ENCODE peak calls at places on chromosomes 3 and 15, in five cellular contexts. A is AG04450, C is tibial nerve, G is sigmoid colon, F is heart left ventricle. Y is an unnamed sample.

GRCh38 chr3:122315619-122316018 is 9.4 kb upstream of the CSTA start:
- DNase-seq in A (no peak), C (no peak), G (no peak), F (no peak), Y (no peak)

GRCh38 chr15:25762015-25762662 is 101.0 kb downstream of the ATP10A start:
- DNase-seq in A (no peak), C (no peak), G (no peak), F (no peak), Y (no peak)

GRCh38 chr3:48990636-48991421 is 788 bp downstream of the P4HTM start:
- DNase-seq in A (no peak), C (no peak), G (no peak), F (no peak), Y (no peak)

GRCh38 chr15:29687204-29687768 is 135.0 kb downstream of the TJP1 start:
- DNase-seq in A (no peak), C (no peak), G (no peak), F (no peak), Y (peak)

GRCh38 chr15:69568621-69569020 is 116.0 kb downstream of the RPLP1 start:
- DNase-seq in A (peak), C (peak), G (no peak), F (no peak), Y (no peak)

GRCh38 chr3:173135059-173135458 is 6.0 kb downstream of the SPATA16 start:
- DNase-seq in A (no peak), C (no peak), G (no peak), F (no peak), Y (no peak)

GRCh38 chr3:42351221-42351620 is 59.2 kb downstream of the LYZL4 start:
- DNase-seq in A (no peak), C (peak), G (no peak), F (no peak), Y (no peak)

GRCh38 chr3:157574580-157574979 is 71.4 kb upstream of the VEPH1 start:
- DNase-seq in A (no peak), C (no peak), G (no peak), F (no peak), Y (no peak)

GRCh38 chr3:31219131-31219843 is 313.4 kb upstream of the STT3B start:
- DNase-seq in A (no peak), C (no peak), G (no peak), F (no peak), Y (no peak)

GRCh38 chr15:90838066-90838465 is 30.3 kb upstream of the FURIN start:
- DNase-seq in A (no peak), C (no peak), G (no peak), F (no peak), Y (no peak)

GRCh38 chr3:158379517-158379916 is 191.5 kb upstream of the MLF1 start:
- DNase-seq in A (no peak), C (no peak), G (no peak), F (no peak), Y (no peak)

GRCh38 chr3:128547368-128547987 is 54.5 kb upstream of the GATA2 start:
- DNase-seq in A (no peak), C (no peak), G (no peak), F (no peak), Y (no peak)

GRCh38 chr15:96549136-96549535 is 218.6 kb downstream of the NR2F2 start:
- DNase-seq in A (no peak), C (no peak), G (no peak), F (no peak), Y (no peak)

GRCh38 chr3:10344147-10344943 is 23.4 kb upstream of the SEC13 start:
- DNase-seq in A (no peak), C (peak), G (no peak), F (no peak), Y (no peak)

GRCh38 chr3:47429476-47430270 is 46.1 kb downstream of the SCAP start:
- DNase-seq in A (no peak), C (no peak), G (no peak), F (no peak), Y (no peak)

GRCh38 chr3:51966941-51967383 is 292 bp downstream of the PCBP4 start:
- DNase-seq in A (no peak), C (no peak), G (no peak), F (no peak), Y (no peak)

GRCh38 chr3:112405845-112406244 is 72.9 kb downstream of the CD200 start:
- DNase-seq in A (no peak), C (no peak), G (no peak), F (no peak), Y (no peak)

GRCh38 chr3:174857301-174857700 is 1.8 kb upstream of the NAALADL2 start:
- DNase-seq in A (no peak), C (no peak), G (no peak), F (no peak), Y (no peak)

GRCh38 chr15:64443016-64443415 is 17.4 kb upstream of the ZNF609 start:
- DNase-seq in A (no peak), C (no peak), G (no peak), F (no peak), Y (no peak)

GRCh38 chr15:64441852-64442251 is 18.5 kb upstream of the ZNF609 start:
- DNase-seq in A (no peak), C (no peak), G (no peak), F (no peak), Y (no peak)

GRCh38 chr15:64447536-64448315 is 12.7 kb upstream of the ZNF609 start:
- DNase-seq in A (no peak), C (no peak), G (no peak), F (no peak), Y (no peak)

GRCh38 chr15:64443747-64444621 is 16.4 kb upstream of the ZNF609 start:
- DNase-seq in A (peak), C (no peak), G (peak), F (no peak), Y (no peak)

DNA sequence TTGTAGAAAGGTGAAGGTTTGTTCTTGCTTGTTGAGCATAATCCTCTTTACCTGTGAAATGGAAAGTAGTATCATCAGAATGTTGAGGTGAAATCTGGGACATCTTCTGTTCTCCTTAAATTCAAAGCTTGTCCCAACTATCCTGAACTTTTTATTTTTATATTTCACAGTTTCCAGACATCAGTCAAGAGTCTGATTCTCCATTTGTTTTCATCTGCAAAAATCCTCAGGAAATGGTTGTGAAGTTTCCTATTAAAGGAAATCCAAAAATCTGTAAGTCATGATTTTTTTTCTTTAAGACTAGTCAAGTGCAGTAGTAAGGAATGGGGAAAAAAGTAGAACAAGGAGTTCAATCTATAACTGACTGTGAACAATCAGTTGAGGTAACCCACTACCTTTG is 15.5 kb upstream of the ZNF609 start:
- DNase-seq in A (no peak), C (no peak), G (no peak), F (no peak), Y (no peak)
- H3K4me3 ChIP-seq in A (no peak), C (no peak), G (no peak), F (no peak), Y (no peak)

DNA sequence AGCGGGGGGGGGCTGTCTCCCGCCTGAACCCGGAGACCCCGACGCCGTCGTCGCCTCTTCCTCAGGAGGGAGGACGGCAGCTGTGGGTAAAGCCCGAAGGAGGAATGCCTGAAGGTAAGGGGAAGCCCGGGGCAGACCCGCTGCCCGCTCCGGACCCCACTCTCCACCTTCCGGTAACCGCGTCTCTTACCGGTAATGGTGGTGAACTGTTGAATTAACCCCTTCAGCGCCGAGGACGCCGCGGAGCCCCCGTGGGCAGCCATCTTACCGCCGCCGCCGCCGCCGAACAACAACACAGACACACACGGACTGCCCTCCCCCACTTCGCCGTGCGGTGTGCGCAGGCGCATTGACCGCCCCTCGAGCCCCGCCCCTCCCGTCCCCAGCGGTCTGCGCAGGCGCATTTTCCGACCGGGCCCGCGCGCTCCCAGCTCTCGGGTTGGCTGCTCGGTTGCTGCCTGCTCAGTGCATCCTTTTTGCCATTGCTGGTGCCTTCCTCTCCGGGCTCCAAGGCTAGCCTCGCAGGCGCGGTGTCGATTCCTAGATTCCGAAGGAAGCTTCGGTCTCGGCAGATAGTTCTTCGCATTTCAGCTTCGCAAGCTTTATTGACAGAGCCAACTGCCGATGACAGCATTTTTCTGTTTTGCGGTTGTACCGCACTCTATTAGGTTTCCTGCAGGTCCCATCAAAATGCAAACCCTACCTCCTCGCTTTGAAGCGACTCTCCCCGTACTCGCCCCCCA is at the start of gene UBXN7:
- DNase-seq in A (peak), C (peak), G (peak), F (peak), Y (peak)
- H3K4me3 ChIP-seq in A (peak), C (peak), G (peak), F (peak), Y (peak)

DNA sequence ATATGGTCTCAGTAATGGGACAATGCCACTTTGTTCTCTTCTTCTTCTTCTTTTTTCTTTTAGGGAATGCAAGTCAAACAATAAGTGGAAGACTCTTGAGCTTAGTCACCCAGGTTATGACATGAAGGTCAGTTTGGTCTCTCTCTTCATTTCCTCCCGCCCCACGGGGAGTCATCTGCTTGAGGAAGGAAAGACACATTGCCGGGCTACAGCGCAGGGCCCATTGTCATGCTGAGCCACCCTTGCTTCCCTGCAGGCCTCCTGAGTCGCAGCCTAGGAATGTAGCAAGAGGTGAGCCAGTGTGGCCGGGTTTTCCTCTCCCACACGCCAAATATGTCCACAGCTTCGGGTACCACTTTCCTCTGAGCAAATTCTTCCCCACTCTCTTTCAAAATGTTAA is 47.6 kb downstream of the RAP2B start:
- DNase-seq in A (no peak), C (no peak), G (no peak), F (no peak), Y (peak)
- H3K4me3 ChIP-seq in A (no peak), C (no peak), G (no peak), F (no peak), Y (no peak)

GRCh38 chr3:191500892-191501291 is 39.9 kb downstream of the PYDC2 start:
- DNase-seq in A (no peak), C (no peak), G (no peak), F (no peak), Y (no peak)

GRCh38 chr3:191499307-191500125 is 38.6 kb downstream of the PYDC2 start:
- DNase-seq in A (peak), C (no peak), G (peak), F (peak), Y (no peak)

DNA sequence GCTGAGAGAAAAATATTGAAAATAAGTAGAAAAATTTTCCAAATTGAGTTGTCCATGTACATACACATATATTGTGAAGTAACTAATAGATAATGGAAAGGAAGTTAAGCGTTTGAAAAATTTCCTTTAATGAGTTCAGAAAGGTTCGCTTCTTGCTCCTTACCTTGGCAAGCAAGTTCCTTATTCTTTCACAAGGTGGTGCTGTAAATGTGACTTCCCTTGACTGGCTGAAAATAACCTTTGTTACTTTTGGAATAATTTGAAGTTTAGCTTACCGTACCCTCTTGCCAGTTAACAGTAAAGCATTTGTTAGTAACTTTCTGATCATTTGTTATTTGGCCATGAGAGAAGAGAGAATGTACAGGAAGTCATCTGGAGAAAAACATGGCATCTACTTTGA is 41.6 kb downstream of the PYDC2 start:
- DNase-seq in A (no peak), C (no peak), G (no peak), F (no peak), Y (no peak)
- H3K4me3 ChIP-seq in A (no peak), C (no peak), G (no peak), F (no peak), Y (no peak)

GRCh38 chr15:89104172-89104564 is 15.9 kb downstream of the ABHD2 start:
- DNase-seq in A (no peak), C (peak), G (peak), F (no peak), Y (no peak)
- H3K4me3 ChIP-seq in A (no peak), C (no peak), G (no peak), F (peak), Y (no peak)

DNA sequence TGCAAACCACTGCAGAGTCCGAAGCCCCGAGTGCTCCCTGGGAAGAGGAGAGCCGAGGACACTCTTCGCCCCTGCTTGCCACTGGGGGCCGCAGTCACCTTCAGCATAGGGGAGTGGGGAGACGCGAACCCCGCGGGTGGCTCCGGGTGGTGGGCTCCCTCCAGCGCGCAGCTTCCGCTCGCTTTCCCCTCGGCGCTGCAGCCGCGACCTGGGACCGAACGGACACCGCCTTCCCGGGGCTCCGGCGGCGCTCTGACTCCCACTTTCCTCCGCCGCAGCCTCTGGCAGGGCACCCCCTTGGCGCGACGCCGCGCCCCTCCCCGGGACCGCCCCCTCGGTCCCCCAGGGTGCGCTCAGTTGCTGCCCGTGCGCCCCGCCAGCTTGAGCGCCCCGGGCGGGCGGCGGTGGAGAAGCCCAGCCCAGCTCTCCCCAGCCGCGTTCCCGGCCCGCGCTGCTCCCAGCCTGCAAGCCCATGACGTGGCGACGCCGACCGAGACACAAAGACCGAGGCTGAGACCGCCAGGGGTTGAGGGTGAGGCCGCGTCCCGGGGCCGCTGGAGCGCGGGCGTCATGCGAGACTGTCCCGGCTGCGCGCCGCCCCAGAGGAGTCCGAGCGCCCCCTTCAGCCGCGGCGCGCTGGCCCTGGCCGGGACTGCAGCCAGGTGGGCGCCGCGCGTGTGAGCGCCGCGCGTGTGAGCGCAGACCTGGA is at the start of gene MINAR1:
- DNase-seq in A (no peak), C (no peak), G (no peak), F (no peak), Y (no peak)
- H3K4me3 ChIP-seq in A (peak), C (peak), G (peak), F (peak), Y (peak)

DNA sequence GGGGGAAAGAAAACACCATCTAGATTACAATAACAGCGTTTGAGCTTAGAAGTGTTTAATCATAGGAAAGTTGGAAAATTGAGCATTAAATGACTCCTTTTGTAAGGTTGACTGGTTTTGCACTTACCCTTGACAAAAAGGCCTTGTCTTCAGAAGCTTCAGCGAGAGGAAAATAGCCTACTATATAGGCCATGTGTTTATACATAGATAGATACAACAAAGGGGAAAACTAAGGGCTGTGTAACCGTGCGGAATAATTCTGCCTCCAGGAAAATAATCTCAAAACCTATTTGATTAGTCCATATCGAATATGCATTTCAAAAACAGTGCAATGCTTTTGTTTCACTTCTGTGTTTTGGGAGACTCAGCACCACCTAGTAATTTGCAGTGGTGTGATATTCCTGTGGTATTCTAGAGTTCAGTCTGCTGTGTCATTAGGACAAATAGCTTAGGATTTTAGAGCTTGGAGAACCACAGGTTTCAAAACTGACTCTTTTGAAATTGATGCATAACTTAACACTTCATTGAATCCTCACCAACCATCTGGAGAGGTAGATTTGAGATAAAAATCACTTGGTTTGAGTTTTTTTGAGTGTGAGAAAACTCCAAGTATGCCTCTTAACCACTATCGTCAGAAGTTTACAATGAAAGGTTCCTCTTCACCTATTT is 1.8 kb downstream of the ARHGAP31 start:
- DNase-seq in A (no peak), C (no peak), G (no peak), F (no peak), Y (no peak)
- H3K4me3 ChIP-seq in A (peak), C (peak), G (peak), F (peak), Y (no peak)

GRCh38 chr3:96069065-96069464 is 745.3 kb upstream of the EPHA6 start:
- DNase-seq in A (no peak), C (no peak), G (no peak), F (no peak), Y (no peak)
- H3K4me3 ChIP-seq in A (no peak), C (no peak), G (no peak), F (no peak), Y (no peak)

GRCh38 chr3:179948740-179949139 is 88.0 kb downstream of the PEX5L start:
- DNase-seq in A (no peak), C (no peak), G (no peak), F (no peak), Y (no peak)
- H3K4me3 ChIP-seq in A (no peak), C (no peak), G (no peak), F (no peak), Y (no peak)